ENCODE peak calls at places on chromosome 5, in eight cellular contexts. K, P, M, Q, D, R, W and J are unnamed samples. For H3K4me1, the result is how much of the 10 kb centered on the place peaks cover.

GRCh38 chr5:76999451-76999850 is 30.8 kb upstream of the AGGF1 start:
- DNase-seq in K (no peak), P (no peak), M (no peak), Q (no peak), D (no peak), R (peak), W (peak), J (no peak)

GRCh38 chr5:153623906-153624765 is 133.7 kb downstream of the GRIA1 start:
- DNase-seq in K (no peak), P (no peak), M (no peak), Q (no peak), D (no peak), R (peak), W (peak), J (no peak)

GRCh38 chr5:133907075-133907474 is 61.4 kb downstream of the C5orf15 start:
- DNase-seq in K (no peak), P (no peak), M (peak), Q (no peak), D (no peak), R (no peak), W (no peak), J (no peak)

GRCh38 chr5:83991566-83992224 is 271.0 kb upstream of the HAPLN1 start:
- DNase-seq in K (no peak), P (no peak), M (no peak), Q (no peak), D (no peak), R (peak), W (peak), J (no peak)

GRCh38 chr5:105924366-105924765 is 1746.4 kb downstream of the EFNA5 start:
- DNase-seq in K (no peak), P (no peak), M (no peak), Q (no peak), D (no peak), R (peak), W (peak), J (no peak)

GRCh38 chr5:98111686-98112085 is 661.8 kb upstream of the RGMB start:
- DNase-seq in K (no peak), P (no peak), M (no peak), Q (no peak), D (no peak), R (no peak), W (peak), J (no peak)

GRCh38 chr5:159802661-159803060 is 113.6 kb upstream of the ADRA1B start:
- DNase-seq in K (no peak), P (no peak), M (no peak), Q (no peak), D (no peak), R (no peak), W (no peak), J (no peak)

GRCh38 chr5:117533792-117534191 is 959.2 kb upstream of the SEMA6A start:
- DNase-seq in K (no peak), P (no peak), M (no peak), Q (no peak), D (no peak), R (no peak), W (no peak), J (no peak)

GRCh38 chr5:53030828-53031425 is 41.8 kb downstream of the ITGA2 start:
- DNase-seq in K (no peak), P (no peak), M (no peak), Q (no peak), D (no peak), R (no peak), W (peak), J (no peak)

GRCh38 chr5:132459983-132460834 is 30.4 kb downstream of the IRF1 start:
- DNase-seq in K (peak), P (peak), M (no peak), Q (no peak), D (no peak), R (no peak), W (no peak), J (no peak)

GRCh38 chr5:123670981-123671557 is 159.1 kb downstream of the CSNK1G3 start:
- DNase-seq in K (peak), P (no peak), M (no peak), Q (peak), D (no peak), R (no peak), W (peak), J (no peak)

GRCh38 chr5:147332643-147333042 is 97.8 kb downstream of the STK32A start:
- DNase-seq in K (no peak), P (no peak), M (no peak), Q (no peak), D (no peak), R (no peak), W (no peak), J (no peak)

GRCh38 chr5:74693176-74693575 is 8.1 kb downstream of the HEXB start:
- DNase-seq in K (no peak), P (no peak), M (no peak), Q (no peak), D (no peak), R (peak), W (peak), J (no peak)

GRCh38 chr5:94086194-94086593 is 344.8 kb upstream of the POU5F2 start:
- DNase-seq in K (no peak), P (no peak), M (no peak), Q (no peak), D (no peak), R (no peak), W (no peak), J (no peak)

GRCh38 chr5:150241298-150242225 is 48.0 kb downstream of the CAMK2A start:
- DNase-seq in K (no peak), P (no peak), M (no peak), Q (no peak), D (no peak), R (no peak), W (no peak), J (no peak)

GRCh38 chr5:2740051-2740848 is 11.2 kb downstream of the IRX2 start:
- DNase-seq in K (no peak), P (no peak), M (no peak), Q (no peak), D (no peak), R (no peak), W (no peak), J (no peak)

GRCh38 chr5:135373747-135374515 is 25.1 kb downstream of the MACROH2A1 start:
- DNase-seq in K (no peak), P (no peak), M (no peak), Q (no peak), D (no peak), R (no peak), W (no peak), J (no peak)
- H3K27ac ChIP-seq in K (no peak), P (no peak), M (peak), Q (no peak), D (no peak), R (no peak), W (no peak), J (no peak)

GRCh38 chr5:138722518-138722917 is 30.7 kb upstream of the CTNNA1 start:
- DNase-seq in K (no peak), P (peak), M (no peak), Q (no peak), D (no peak), R (no peak), W (no peak), J (no peak)

GRCh38 chr5:138726848-138727247 is 26.4 kb upstream of the CTNNA1 start:
- DNase-seq in K (no peak), P (no peak), M (no peak), Q (no peak), D (no peak), R (no peak), W (no peak), J (no peak)

GRCh38 chr5:138724470-138725146 is 28.6 kb upstream of the CTNNA1 start:
- DNase-seq in K (no peak), P (peak), M (peak), Q (peak), D (no peak), R (no peak), W (no peak), J (no peak)

GRCh38 chr5:138725153-138725884 is 27.9 kb upstream of the CTNNA1 start:
- DNase-seq in K (no peak), P (peak), M (peak), Q (peak), D (no peak), R (peak), W (peak), J (no peak)

GRCh38 chr5:138725885-138726457 is 27.3 kb upstream of the CTNNA1 start:
- DNase-seq in K (no peak), P (no peak), M (peak), Q (no peak), D (no peak), R (no peak), W (no peak), J (no peak)
- H3K4me1 ChIP-seq in K (under half), P (under half), M (under half), Q (under half), D (under half), R (under half), W (under half), J (under half)

DNA sequence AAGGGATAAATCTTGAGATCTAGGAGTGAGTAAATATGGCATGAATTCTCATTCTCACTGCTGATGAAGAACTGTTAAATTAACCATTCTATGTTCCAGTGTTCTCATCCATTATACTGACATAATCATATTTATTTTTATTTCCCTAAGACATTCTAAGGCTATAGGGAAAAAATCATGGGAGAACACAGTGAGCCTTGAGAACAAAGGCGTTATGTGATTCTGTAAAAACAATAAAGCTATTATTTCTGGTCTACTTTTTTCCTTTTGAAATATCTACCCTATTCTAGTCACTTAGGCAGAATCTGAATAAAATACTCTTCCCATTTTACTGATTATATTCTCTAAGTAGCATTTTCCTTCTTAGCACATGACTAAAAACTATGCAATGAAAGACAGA is 155.7 kb upstream of the ADAMTS16 start:
- DNase-seq in K (no peak), P (no peak), M (no peak), Q (no peak), D (no peak), R (no peak), W (no peak), J (no peak)
- H3K4me3 ChIP-seq in K (no peak), P (no peak), M (no peak), Q (no peak), D (no peak), R (no peak), W (no peak), J (no peak)

DNA sequence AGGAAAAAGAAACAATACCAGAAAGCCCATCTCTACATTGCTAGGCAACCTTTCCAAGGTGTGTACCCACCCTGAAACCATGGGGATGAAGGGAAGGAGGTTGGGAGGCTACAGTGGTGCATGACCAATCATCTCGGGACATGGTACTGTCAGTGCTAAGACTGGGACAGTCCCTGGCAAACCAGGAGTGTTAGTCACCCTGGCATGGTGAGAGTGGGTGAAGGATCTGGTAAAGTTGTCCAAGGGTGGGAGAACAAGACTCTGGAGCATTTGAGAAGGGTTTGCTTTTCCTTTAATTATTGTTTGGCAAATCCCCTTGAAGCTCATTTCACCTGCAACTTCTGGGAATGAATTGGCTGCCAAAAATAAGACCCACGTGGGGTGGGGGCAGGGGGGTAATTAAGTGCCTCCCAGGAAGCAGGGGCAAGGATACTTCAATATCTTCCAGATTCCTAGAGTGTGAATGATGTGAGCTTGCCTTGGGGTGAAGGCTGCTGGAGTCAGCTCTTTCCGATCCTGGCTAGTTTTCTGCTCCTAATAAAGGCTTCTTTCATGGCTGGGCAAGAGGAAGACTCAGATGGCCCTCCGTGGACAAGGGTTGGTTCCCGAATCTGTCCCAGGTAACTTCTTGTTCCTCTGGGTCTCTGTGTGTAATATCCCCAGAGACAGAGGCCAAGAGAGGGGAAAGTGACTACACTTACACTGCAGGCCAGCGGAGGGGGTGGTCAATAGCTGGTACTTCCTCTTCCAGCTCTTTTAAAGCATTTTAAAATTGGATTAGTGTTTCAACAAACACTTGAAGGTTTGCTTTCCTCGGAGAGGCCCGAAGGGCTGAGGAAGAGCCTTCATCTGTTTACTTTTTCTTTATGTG is 61.6 kb upstream of the SPRY4 start:
- DNase-seq in K (no peak), P (peak), M (no peak), Q (no peak), D (no peak), R (no peak), W (no peak), J (no peak)
- H3K27ac ChIP-seq in K (no peak), P (peak), M (no peak), Q (no peak), D (no peak), R (no peak), W (peak), J (no peak)

DNA sequence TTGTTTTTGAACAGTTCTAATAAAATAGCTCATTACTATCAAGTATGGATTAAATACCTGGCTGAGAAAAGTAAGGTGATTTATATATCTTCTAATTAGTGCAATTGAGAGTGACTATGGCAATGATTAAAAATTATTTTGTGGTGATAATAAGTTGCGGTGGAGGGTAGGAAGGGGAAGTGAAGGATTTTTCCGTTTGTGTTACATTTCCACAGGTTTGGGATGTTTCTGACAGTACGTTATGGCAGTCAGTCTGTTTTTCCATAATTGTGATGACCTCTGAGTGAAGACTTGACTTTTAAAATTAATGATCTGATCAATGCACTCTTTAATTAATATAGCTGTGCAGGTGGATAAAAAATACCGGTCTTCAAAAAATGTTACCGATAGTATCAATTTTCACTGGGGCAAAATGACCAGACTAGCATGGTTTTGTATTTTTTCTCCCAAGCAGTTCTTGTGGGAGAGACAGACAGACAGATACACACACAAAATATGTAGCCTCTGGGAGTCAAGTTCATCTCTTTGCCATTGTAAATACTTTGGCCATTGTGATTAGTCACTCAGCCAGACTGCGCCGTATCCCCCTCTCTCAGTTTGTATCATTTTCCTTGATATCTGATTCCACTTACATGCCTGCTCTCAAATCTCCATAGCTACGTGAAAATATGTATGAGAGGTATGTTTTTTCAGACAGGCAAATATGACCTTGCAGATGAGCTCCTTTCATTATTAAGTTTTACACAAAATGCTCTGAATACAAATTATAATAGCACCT is 60.3 kb downstream of the ARHGAP26 start:
- DNase-seq in K (no peak), P (no peak), M (no peak), Q (no peak), D (no peak), R (peak), W (peak), J (no peak)
- H3K4me1 ChIP-seq in K (under half), P (under half), M (under half), Q (under half), D (under half), R (half or more), W (under half), J (under half)